ENCODE peak calls at places on chromosomes 16 and 17, in eight cellular contexts. Q, C, B, M, F, T, R and U are unnamed samples.

GRCh38 chr16:68367034-68367433 is 56.2 kb downstream of the PRMT7 start:
- DNase-seq in C (peak), R (peak), Q (peak), F (peak), M (peak), B (no peak), T (no peak), U (no peak)

GRCh38 chr16:49557070-49557446 is 183.5 kb downstream of the C16orf78 start:
- DNase-seq in B (no peak), T (peak), C (no peak), F (no peak), R (no peak), Q (no peak), M (no peak), U (no peak)

GRCh38 chr16:85768225-85768624 is 17.3 kb upstream of the C16orf74 start:
- DNase-seq in T (no peak), M (no peak), R (no peak), B (no peak), C (no peak), F (no peak), Q (no peak), U (no peak)

GRCh38 chr16:4293822-4294457 is 21.1 kb upstream of the TFAP4 start:
- DNase-seq in M (no peak), R (peak), C (peak), Q (peak), T (no peak), B (no peak), F (no peak), U (no peak)

GRCh38 chr16:25988089-25988488 is 296.3 kb downstream of the HS3ST4 start:
- DNase-seq in T (no peak), R (no peak), F (no peak), M (no peak), C (no peak), Q (no peak), B (no peak), U (no peak)

GRCh38 chr17:19004601-19005441 is at the start of gene FAM83G:
- DNase-seq in C (peak), T (peak), M (peak), R (peak), B (peak), Q (peak), F (peak), U (peak)

GRCh38 chr16:12569061-12569460 is 234.6 kb downstream of the CPPED1 start:
- DNase-seq in R (no peak), C (no peak), T (no peak), M (no peak), F (no peak), B (no peak), Q (no peak), U (no peak)

GRCh38 chr16:57893559-57894389 is 77.2 kb downstream of the CNGB1 start:
- DNase-seq in Q (no peak), M (peak), T (no peak), B (no peak), C (peak), R (peak), F (peak), U (no peak)

GRCh38 chr16:28003923-28004322 is 59.6 kb downstream of the GSG1L start:
- DNase-seq in R (no peak), Q (no peak), T (peak), M (no peak), F (no peak), C (no peak), B (no peak), U (no peak)

GRCh38 chr17:28216528-28216927 is 102.5 kb upstream of the TMEM97 start:
- DNase-seq in F (peak), M (peak), R (peak), Q (no peak), C (no peak), B (no peak), T (no peak), U (no peak)

GRCh38 chr17:57735707-57736106 is 9.4 kb downstream of the CCDC182 start:
- DNase-seq in M (peak), Q (peak), R (no peak), F (peak), C (peak), T (no peak), B (no peak), U (no peak)

GRCh38 chr17:82105882-82106696 is 8.1 kb upstream of the FASN start:
- DNase-seq in M (peak), B (no peak), R (peak), Q (peak), C (peak), F (peak), T (peak), U (peak)
- TF ChIP-seq POLR2A in M (no peak), B (peak), R (no peak), Q (no peak), C (peak), F (peak), T (no peak), U (peak)

GRCh38 chr16:84561291-84561690 is 56.6 kb downstream of the COTL1 start:
- DNase-seq in Q (no peak), R (no peak), M (no peak), T (peak), B (no peak), C (no peak), F (no peak), U (no peak)
- TF ChIP-seq POLR2A in Q (no peak), R (no peak), M (no peak), T (no peak), B (no peak), C (no peak), F (no peak), U (no peak)

GRCh38 chr17:38704645-38705522 is at the start of gene MLLT6:
- DNase-seq in F (peak), Q (peak), T (peak), C (peak), B (peak), R (peak), M (peak), U (no peak)

GRCh38 chr17:38701504-38702165 is 3.4 kb upstream of the MLLT6 start:
- DNase-seq in M (peak), T (no peak), C (peak), R (peak), Q (peak), F (peak), B (no peak), U (no peak)

GRCh38 chr17:38702900-38703741 is 2.0 kb upstream of the MLLT6 start:
- DNase-seq in C (no peak), R (no peak), Q (peak), T (peak), F (peak), M (no peak), B (no peak), U (no peak)

GRCh38 chr17:38703742-38704644 is 1.1 kb upstream of the MLLT6 start:
- DNase-seq in M (no peak), B (peak), R (no peak), C (no peak), F (peak), Q (peak), T (peak), U (peak)

GRCh38 chr17:38702166-38702899 is 2.7 kb upstream of the MLLT6 start:
- DNase-seq in C (peak), F (peak), R (peak), Q (peak), B (peak), T (peak), M (peak), U (no peak)
- TF ChIP-seq POLR2A in C (peak), F (no peak), R (peak), Q (peak), B (peak), T (peak), M (peak), U (peak)

DNA sequence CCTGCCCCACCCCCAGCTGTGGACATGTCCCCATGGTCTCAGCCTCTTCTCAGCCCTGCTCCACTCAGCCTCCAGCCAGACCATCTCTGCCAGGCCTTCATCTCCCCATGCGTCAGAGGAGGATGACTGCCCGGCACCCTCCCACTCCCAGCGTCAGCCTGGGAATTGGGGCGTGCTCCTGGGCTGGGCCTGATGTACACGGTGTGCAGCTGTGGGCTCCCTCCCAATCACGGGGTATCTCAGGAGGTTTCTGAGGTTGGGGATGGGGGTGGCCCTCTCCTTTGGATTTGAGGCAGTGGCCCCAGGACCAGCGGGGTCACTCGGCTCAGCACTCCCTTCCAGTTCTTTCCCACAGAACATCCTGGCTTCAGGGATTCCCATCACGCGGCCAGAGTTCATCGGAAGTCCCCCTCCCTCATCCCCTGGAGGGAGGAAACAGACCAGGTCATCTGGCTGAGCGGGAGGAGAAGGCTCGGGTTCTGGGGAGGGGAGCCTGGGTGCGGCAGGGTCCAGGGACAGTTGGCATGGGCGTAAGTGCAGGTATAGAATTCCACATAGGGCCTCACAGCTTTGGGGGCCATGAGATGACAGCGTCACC is 36.9 kb downstream of the SOCS3 start:
- DNase-seq in M (no peak), T (no peak), B (peak), R (no peak), F (no peak), Q (peak), C (no peak), U (no peak)
- TF ChIP-seq POLR2A in M (no peak), T (no peak), B (no peak), R (no peak), F (no peak), Q (no peak), C (no peak), U (no peak)